ENCODE peak calls at places on chromosome 3, in nine cellular contexts. One of them, this sample, is unnamed.

GRCh38 chr3:58065700-58066167 is 57.5 kb downstream of the FLNB start:
- DNase-seq in brain microvascular endothelial cell: no peak
- DNase-seq in fibroblast of pulmonary artery: no peak
- DNase-seq in body of pancreas: peak
- DNase-seq in GM23338: no peak
- DNase-seq in Panc1: no peak
- DNase-seq in neural progenitor cell: no peak
- DNase-seq in left ventricle myocardium inferior: no peak
- DNase-seq in mucosa of descending colon: no peak
- DNase-seq in this sample: no peak

GRCh38 chr3:49901351-49902339 is 2.0 kb downstream of the MST1R start:
- DNase-seq in GM23338: no peak
- DNase-seq in neural progenitor cell: no peak
- DNase-seq in left ventricle myocardium inferior: no peak
- DNase-seq in body of pancreas: no peak
- DNase-seq in brain microvascular endothelial cell: no peak
- DNase-seq in mucosa of descending colon: peak
- DNase-seq in Panc1: no peak
- DNase-seq in fibroblast of pulmonary artery: no peak
- DNase-seq in this sample: no peak

GRCh38 chr3:152638707-152639450 is 196.1 kb upstream of the P2RY1 start:
- DNase-seq in left ventricle myocardium inferior: no peak
- DNase-seq in GM23338: no peak
- DNase-seq in fibroblast of pulmonary artery: peak
- DNase-seq in Panc1: no peak
- DNase-seq in body of pancreas: no peak
- DNase-seq in mucosa of descending colon: peak
- DNase-seq in neural progenitor cell: no peak
- DNase-seq in brain microvascular endothelial cell: no peak
- DNase-seq in this sample: no peak

GRCh38 chr3:59856921-59857320 is 807.1 kb upstream of the CFAP20DC start:
- DNase-seq in Panc1: no peak
- DNase-seq in body of pancreas: no peak
- DNase-seq in brain microvascular endothelial cell: no peak
- DNase-seq in fibroblast of pulmonary artery: no peak
- DNase-seq in mucosa of descending colon: no peak
- DNase-seq in left ventricle myocardium inferior: no peak
- DNase-seq in neural progenitor cell: peak
- DNase-seq in GM23338: no peak
- DNase-seq in this sample: no peak

GRCh38 chr3:188218571-188218970 is 64.6 kb downstream of the LPP start:
- DNase-seq in mucosa of descending colon: no peak
- DNase-seq in fibroblast of pulmonary artery: no peak
- DNase-seq in left ventricle myocardium inferior: no peak
- DNase-seq in neural progenitor cell: no peak
- DNase-seq in brain microvascular endothelial cell: no peak
- DNase-seq in Panc1: no peak
- DNase-seq in body of pancreas: no peak
- DNase-seq in GM23338: no peak
- DNase-seq in this sample: no peak

GRCh38 chr3:86978111-86978528 is 12.8 kb downstream of the VGLL3 start:
- DNase-seq in Panc1: no peak
- DNase-seq in left ventricle myocardium inferior: peak
- DNase-seq in body of pancreas: no peak
- DNase-seq in brain microvascular endothelial cell: no peak
- DNase-seq in GM23338: no peak
- DNase-seq in neural progenitor cell: no peak
- DNase-seq in fibroblast of pulmonary artery: peak
- DNase-seq in mucosa of descending colon: no peak
- DNase-seq in this sample: no peak

GRCh38 chr3:143832433-143832832 is 15.8 kb downstream of the SLC9A9 start:
- DNase-seq in mucosa of descending colon: no peak
- DNase-seq in GM23338: no peak
- DNase-seq in Panc1: no peak
- DNase-seq in fibroblast of pulmonary artery: no peak
- DNase-seq in brain microvascular endothelial cell: peak
- DNase-seq in body of pancreas: no peak
- DNase-seq in neural progenitor cell: no peak
- DNase-seq in left ventricle myocardium inferior: no peak
- DNase-seq in this sample: no peak

GRCh38 chr3:188164248-188164687 is 10.3 kb downstream of the LPP start:
- DNase-seq in body of pancreas: no peak
- DNase-seq in Panc1: no peak
- DNase-seq in left ventricle myocardium inferior: no peak
- DNase-seq in brain microvascular endothelial cell: no peak
- DNase-seq in fibroblast of pulmonary artery: no peak
- DNase-seq in mucosa of descending colon: peak
- DNase-seq in GM23338: no peak
- DNase-seq in neural progenitor cell: no peak
- DNase-seq in this sample: no peak

GRCh38 chr3:42490243-42490642 is 12.2 kb upstream of the VIPR1 start:
- DNase-seq in neural progenitor cell: no peak
- DNase-seq in GM23338: no peak
- DNase-seq in Panc1: peak
- DNase-seq in left ventricle myocardium inferior: peak
- DNase-seq in body of pancreas: peak
- DNase-seq in brain microvascular endothelial cell: peak
- DNase-seq in mucosa of descending colon: peak
- DNase-seq in fibroblast of pulmonary artery: peak
- DNase-seq in this sample: peak

GRCh38 chr3:8974458-8974857 is 11.2 kb upstream of the RAD18 start:
- DNase-seq in mucosa of descending colon: no peak
- DNase-seq in GM23338: no peak
- DNase-seq in Panc1: no peak
- DNase-seq in body of pancreas: no peak
- DNase-seq in fibroblast of pulmonary artery: no peak
- DNase-seq in left ventricle myocardium inferior: no peak
- DNase-seq in neural progenitor cell: no peak
- DNase-seq in brain microvascular endothelial cell: no peak
- DNase-seq in this sample: no peak

GRCh38 chr3:196643201-196643749 is 3.8 kb downstream of the NRROS start:
- DNase-seq in neural progenitor cell: no peak
- DNase-seq in fibroblast of pulmonary artery: no peak
- DNase-seq in body of pancreas: no peak
- DNase-seq in GM23338: no peak
- DNase-seq in brain microvascular endothelial cell: no peak
- DNase-seq in left ventricle myocardium inferior: no peak
- DNase-seq in mucosa of descending colon: peak
- DNase-seq in Panc1: no peak
- DNase-seq in this sample: no peak

GRCh38 chr3:168183774-168184173 is 88.0 kb upstream of the GOLIM4 start:
- DNase-seq in body of pancreas: no peak
- DNase-seq in brain microvascular endothelial cell: no peak
- DNase-seq in mucosa of descending colon: no peak
- DNase-seq in neural progenitor cell: no peak
- DNase-seq in left ventricle myocardium inferior: no peak
- DNase-seq in Panc1: no peak
- DNase-seq in fibroblast of pulmonary artery: no peak
- DNase-seq in GM23338: no peak
- DNase-seq in this sample: no peak

DNA sequence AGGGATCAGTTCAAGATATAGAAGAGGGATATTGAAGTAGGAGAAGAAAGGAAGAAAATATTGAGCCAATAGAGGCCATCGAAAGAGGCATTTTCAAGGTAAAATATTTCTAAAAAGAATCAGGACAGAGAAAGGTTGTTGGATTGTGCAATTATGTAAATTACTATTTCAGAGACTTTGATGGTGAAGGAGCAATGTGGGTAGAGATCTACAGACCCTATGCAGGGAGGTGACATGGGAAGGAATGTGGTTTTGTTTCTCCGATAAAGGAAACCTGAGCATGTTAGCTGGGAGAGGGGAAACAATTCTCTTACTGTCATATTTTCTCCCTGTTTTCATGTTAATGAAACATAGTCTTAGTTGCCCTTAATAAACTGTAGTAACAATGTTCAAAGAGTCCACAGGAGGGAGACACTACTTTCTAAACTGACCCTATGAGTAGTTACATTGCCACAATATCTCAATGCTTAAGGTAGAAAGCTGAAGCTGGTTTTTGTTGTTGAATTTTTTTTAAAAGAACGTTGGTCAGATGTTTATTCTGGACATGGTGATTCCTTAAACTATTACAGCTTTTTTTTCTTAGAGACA is 133.3 kb downstream of the GRM7 start:
- DNase-seq in mucosa of descending colon: no peak
- DNase-seq in GM23338: peak
- DNase-seq in neural progenitor cell: no peak
- DNase-seq in fibroblast of pulmonary artery: peak
- DNase-seq in brain microvascular endothelial cell: no peak
- DNase-seq in Panc1: no peak
- DNase-seq in body of pancreas: no peak
- DNase-seq in left ventricle myocardium inferior: no peak
- DNase-seq in this sample: no peak
- TF ChIP-seq CTCF in mucosa of descending colon: no peak
- TF ChIP-seq CTCF in GM23338: peak
- TF ChIP-seq CTCF in neural progenitor cell: peak
- TF ChIP-seq CTCF in fibroblast of pulmonary artery: no peak
- TF ChIP-seq CTCF in brain microvascular endothelial cell: no peak
- TF ChIP-seq CTCF in Panc1: peak
- TF ChIP-seq CTCF in body of pancreas: peak
- TF ChIP-seq CTCF in left ventricle myocardium inferior: peak
- TF ChIP-seq CTCF in this sample: no peak

GRCh38 chr3:13123765-13124164 is 50.5 kb upstream of the IQSEC1 start:
- DNase-seq in body of pancreas: no peak
- DNase-seq in GM23338: no peak
- DNase-seq in brain microvascular endothelial cell: no peak
- DNase-seq in fibroblast of pulmonary artery: no peak
- DNase-seq in mucosa of descending colon: no peak
- DNase-seq in Panc1: no peak
- DNase-seq in left ventricle myocardium inferior: no peak
- DNase-seq in neural progenitor cell: no peak
- DNase-seq in this sample: no peak
- H3K4me3 ChIP-seq in body of pancreas: no peak
- H3K4me3 ChIP-seq in GM23338: no peak
- H3K4me3 ChIP-seq in brain microvascular endothelial cell: no peak
- H3K4me3 ChIP-seq in fibroblast of pulmonary artery: no peak
- H3K4me3 ChIP-seq in mucosa of descending colon: no peak
- H3K4me3 ChIP-seq in Panc1: no peak
- H3K4me3 ChIP-seq in left ventricle myocardium inferior: no peak
- H3K4me3 ChIP-seq in neural progenitor cell: no peak
- H3K4me3 ChIP-seq in this sample: no peak

GRCh38 chr3:97823503-97824004 is 1.7 kb downstream of the CRYBG3 start:
- DNase-seq in neural progenitor cell: no peak
- DNase-seq in body of pancreas: no peak
- DNase-seq in mucosa of descending colon: peak
- DNase-seq in GM23338: no peak
- DNase-seq in Panc1: no peak
- DNase-seq in fibroblast of pulmonary artery: no peak
- DNase-seq in brain microvascular endothelial cell: no peak
- DNase-seq in left ventricle myocardium inferior: peak
- DNase-seq in this sample: no peak

GRCh38 chr3:97820780-97821179 is 1.0 kb upstream of the CRYBG3 start:
- DNase-seq in GM23338: no peak
- DNase-seq in neural progenitor cell: no peak
- DNase-seq in Panc1: no peak
- DNase-seq in mucosa of descending colon: no peak
- DNase-seq in body of pancreas: no peak
- DNase-seq in left ventricle myocardium inferior: no peak
- DNase-seq in fibroblast of pulmonary artery: no peak
- DNase-seq in brain microvascular endothelial cell: no peak
- DNase-seq in this sample: no peak

GRCh38 chr3:97823081-97823480 is 1.3 kb downstream of the CRYBG3 start:
- DNase-seq in fibroblast of pulmonary artery: no peak
- DNase-seq in brain microvascular endothelial cell: no peak
- DNase-seq in neural progenitor cell: no peak
- DNase-seq in body of pancreas: no peak
- DNase-seq in GM23338: no peak
- DNase-seq in mucosa of descending colon: no peak
- DNase-seq in Panc1: no peak
- DNase-seq in left ventricle myocardium inferior: no peak
- DNase-seq in this sample: no peak

GRCh38 chr3:97821413-97821809 is 400 bp upstream of the CRYBG3 start:
- DNase-seq in mucosa of descending colon: peak
- DNase-seq in GM23338: peak
- DNase-seq in brain microvascular endothelial cell: peak
- DNase-seq in body of pancreas: peak
- DNase-seq in neural progenitor cell: no peak
- DNase-seq in fibroblast of pulmonary artery: peak
- DNase-seq in left ventricle myocardium inferior: peak
- DNase-seq in Panc1: no peak
- DNase-seq in this sample: peak

DNA sequence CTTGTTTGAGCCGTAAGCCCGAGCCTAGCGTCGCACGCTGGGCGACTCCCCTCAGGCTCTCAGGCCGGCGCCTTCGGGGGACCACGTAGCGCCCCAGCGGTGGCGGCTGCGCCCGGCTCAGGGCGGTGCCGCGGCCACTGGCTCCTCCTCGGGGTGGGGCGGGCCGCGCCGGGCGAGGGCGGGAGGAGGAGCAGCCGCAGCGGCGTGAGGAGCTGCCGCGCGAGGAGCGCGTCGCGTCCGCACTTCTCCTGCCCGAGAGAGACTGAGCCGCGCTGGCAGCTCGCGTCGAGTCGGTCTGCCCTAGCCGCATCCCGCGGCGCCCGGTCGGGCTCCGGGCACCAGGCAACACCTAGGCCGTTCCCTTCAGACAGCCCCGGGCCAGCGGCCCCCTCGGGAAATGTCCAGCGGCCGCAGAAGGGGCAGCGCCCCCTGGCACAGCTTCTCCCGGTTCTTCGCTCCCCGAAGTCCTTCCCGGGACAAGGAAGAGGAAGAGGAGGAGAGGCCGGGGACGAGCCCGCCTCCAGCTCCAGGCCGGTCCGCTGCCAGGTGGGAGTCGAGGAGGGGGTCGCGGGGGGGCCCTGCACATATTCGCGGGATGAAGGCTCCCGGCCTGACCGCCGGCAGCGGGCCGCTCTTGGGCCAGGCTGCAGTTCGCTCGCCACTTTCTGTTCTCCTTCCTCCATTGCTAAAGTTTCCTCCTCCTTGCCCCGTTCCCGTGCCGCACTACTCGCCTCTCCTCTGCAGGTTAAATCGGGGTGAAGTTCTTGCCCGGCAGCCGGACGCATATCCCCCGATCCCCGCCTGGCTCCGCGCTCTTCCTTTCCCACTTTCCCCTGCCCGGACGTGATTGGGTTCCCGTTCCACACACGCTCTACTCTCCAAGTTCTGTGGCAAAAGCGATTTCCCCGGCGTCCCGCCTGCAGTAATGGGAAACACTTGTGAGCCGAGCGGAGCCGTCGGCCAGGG is at the start of gene CRYBG3:
- DNase-seq in body of pancreas: peak
- DNase-seq in GM23338: peak
- DNase-seq in fibroblast of pulmonary artery: peak
- DNase-seq in brain microvascular endothelial cell: peak
- DNase-seq in neural progenitor cell: peak
- DNase-seq in Panc1: peak
- DNase-seq in mucosa of descending colon: peak
- DNase-seq in left ventricle myocardium inferior: peak
- DNase-seq in this sample: peak
- TF ChIP-seq CTCF in body of pancreas: peak
- TF ChIP-seq CTCF in GM23338: peak
- TF ChIP-seq CTCF in fibroblast of pulmonary artery: peak
- TF ChIP-seq CTCF in brain microvascular endothelial cell: peak
- TF ChIP-seq CTCF in neural progenitor cell: peak
- TF ChIP-seq CTCF in Panc1: peak
- TF ChIP-seq CTCF in mucosa of descending colon: no peak
- TF ChIP-seq CTCF in left ventricle myocardium inferior: peak
- TF ChIP-seq CTCF in this sample: no peak

DNA sequence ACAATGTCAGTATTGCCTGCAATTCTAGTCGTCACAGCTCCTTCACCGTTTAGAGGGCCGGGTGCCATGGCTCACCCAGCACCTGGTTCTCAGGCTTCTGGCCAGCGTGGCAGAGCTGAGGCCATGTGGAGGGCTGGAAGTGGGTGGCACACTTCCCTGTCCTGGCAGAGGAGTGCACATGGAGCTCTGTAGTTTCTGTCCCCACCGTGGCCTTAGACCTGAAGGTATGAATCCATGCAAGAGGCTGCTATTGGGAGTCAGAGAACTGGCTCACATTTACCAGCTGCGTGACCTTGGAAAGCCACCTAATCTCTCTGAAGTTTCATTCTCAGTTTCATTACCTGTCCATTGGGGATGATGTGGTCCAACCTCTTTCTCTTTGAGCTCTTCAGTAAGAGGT is 22.2 kb downstream of the EPHB1 start:
- DNase-seq in left ventricle myocardium inferior: no peak
- DNase-seq in Panc1: no peak
- DNase-seq in body of pancreas: no peak
- DNase-seq in brain microvascular endothelial cell: no peak
- DNase-seq in neural progenitor cell: no peak
- DNase-seq in fibroblast of pulmonary artery: no peak
- DNase-seq in GM23338: no peak
- DNase-seq in mucosa of descending colon: no peak
- DNase-seq in this sample: no peak
- H3K4me3 ChIP-seq in left ventricle myocardium inferior: no peak
- H3K4me3 ChIP-seq in Panc1: no peak
- H3K4me3 ChIP-seq in body of pancreas: no peak
- H3K4me3 ChIP-seq in brain microvascular endothelial cell: no peak
- H3K4me3 ChIP-seq in neural progenitor cell: no peak
- H3K4me3 ChIP-seq in fibroblast of pulmonary artery: no peak
- H3K4me3 ChIP-seq in GM23338: no peak
- H3K4me3 ChIP-seq in mucosa of descending colon: no peak
- H3K4me3 ChIP-seq in this sample: no peak

This sample was measured in lung.